ENCODE peak calls at places on chromosome 1, in seven cellular contexts. One of them, this sample, is unnamed.

GRCh38 chr1:201756411-201756810 is 72.5 kb upstream of the IPO9 start:
- DNase-seq in H54: no peak
- DNase-seq in stomach: no peak
- DNase-seq in NB4: no peak
- DNase-seq in erythroblast: no peak
- DNase-seq in K562: no peak
- DNase-seq in testis: no peak
- DNase-seq in this sample: no peak

GRCh38 chr1:223421025-223421424 is 27.8 kb downstream of the CCDC185 start:
- DNase-seq in erythroblast: no peak
- DNase-seq in stomach: peak; percentile 69
- DNase-seq in NB4: no peak
- DNase-seq in K562: no peak
- DNase-seq in testis: peak; percentile 26
- DNase-seq in H54: no peak
- DNase-seq in this sample: peak; percentile 36

GRCh38 chr1:101098907-101099306 is 73.3 kb upstream of the DPH5 start:
- DNase-seq in erythroblast: no peak
- DNase-seq in NB4: no peak
- DNase-seq in H54: no peak
- DNase-seq in testis: no peak
- DNase-seq in stomach: no peak
- DNase-seq in K562: no peak
- DNase-seq in this sample: no peak

GRCh38 chr1:24438423-24438901 is 22.9 kb downstream of the NIPAL3 start:
- DNase-seq in stomach: no peak
- DNase-seq in testis: peak; percentile 40
- DNase-seq in NB4: no peak
- DNase-seq in erythroblast: no peak
- DNase-seq in H54: no peak
- DNase-seq in K562: peak; percentile 45
- DNase-seq in this sample: peak; percentile 62

GRCh38 chr1:224292419-224292818 is 37.6 kb downstream of the NVL start:
- DNase-seq in testis: no peak
- DNase-seq in stomach: no peak
- DNase-seq in H54: peak; percentile 8
- DNase-seq in erythroblast: no peak
- DNase-seq in NB4: no peak
- DNase-seq in K562: no peak
- DNase-seq in this sample: no peak

GRCh38 chr1:245261786-245262185 is 107.0 kb downstream of the KIF26B start:
- DNase-seq in testis: no peak
- DNase-seq in H54: no peak
- DNase-seq in erythroblast: no peak
- DNase-seq in stomach: no peak
- DNase-seq in NB4: no peak
- DNase-seq in K562: no peak
- DNase-seq in this sample: no peak

GRCh38 chr1:63777286-63777685 is 3.5 kb downstream of the ROR1 start:
- DNase-seq in NB4: no peak
- DNase-seq in K562: no peak
- DNase-seq in testis: no peak
- DNase-seq in erythroblast: no peak
- DNase-seq in H54: no peak
- DNase-seq in stomach: no peak
- DNase-seq in this sample: no peak

GRCh38 chr1:16984717-16985116 is 4.3 kb upstream of the MFAP2 start:
- DNase-seq in testis: peak; percentile 74
- DNase-seq in H54: peak; percentile 84
- DNase-seq in stomach: no peak
- DNase-seq in erythroblast: no peak
- DNase-seq in K562: no peak
- DNase-seq in NB4: no peak
- DNase-seq in this sample: no peak

GRCh38 chr1:196677781-196678509 is 26.1 kb downstream of the CFH start:
- DNase-seq in stomach: no peak
- DNase-seq in NB4: no peak
- DNase-seq in K562: no peak
- DNase-seq in erythroblast: no peak
- DNase-seq in testis: no peak
- DNase-seq in H54: no peak
- DNase-seq in this sample: no peak

GRCh38 chr1:156356875-156357534 is 12.0 kb upstream of the RHBG start:
- DNase-seq in erythroblast: peak; percentile 20
- DNase-seq in H54: peak; percentile 50
- DNase-seq in testis: peak; percentile 74
- DNase-seq in K562: peak; percentile 89
- DNase-seq in stomach: peak; percentile 79
- DNase-seq in NB4: peak; percentile 65
- DNase-seq in this sample: peak; percentile 65

GRCh38 chr1:94234615-94235014 is 2.8 kb downstream of the ARHGAP29 start:
- DNase-seq in NB4: no peak
- DNase-seq in stomach: no peak
- DNase-seq in H54: no peak
- DNase-seq in testis: no peak
- DNase-seq in K562: no peak
- DNase-seq in erythroblast: no peak
- DNase-seq in this sample: no peak
- TF ChIP-seq POLR2A in NB4: no peak
- TF ChIP-seq POLR2A in stomach: no peak
- TF ChIP-seq POLR2A in H54: no peak
- TF ChIP-seq POLR2A in testis: no peak
- TF ChIP-seq POLR2A in K562: no peak
- TF ChIP-seq POLR2A in erythroblast: no peak
- TF ChIP-seq POLR2A in this sample: no peak

DNA sequence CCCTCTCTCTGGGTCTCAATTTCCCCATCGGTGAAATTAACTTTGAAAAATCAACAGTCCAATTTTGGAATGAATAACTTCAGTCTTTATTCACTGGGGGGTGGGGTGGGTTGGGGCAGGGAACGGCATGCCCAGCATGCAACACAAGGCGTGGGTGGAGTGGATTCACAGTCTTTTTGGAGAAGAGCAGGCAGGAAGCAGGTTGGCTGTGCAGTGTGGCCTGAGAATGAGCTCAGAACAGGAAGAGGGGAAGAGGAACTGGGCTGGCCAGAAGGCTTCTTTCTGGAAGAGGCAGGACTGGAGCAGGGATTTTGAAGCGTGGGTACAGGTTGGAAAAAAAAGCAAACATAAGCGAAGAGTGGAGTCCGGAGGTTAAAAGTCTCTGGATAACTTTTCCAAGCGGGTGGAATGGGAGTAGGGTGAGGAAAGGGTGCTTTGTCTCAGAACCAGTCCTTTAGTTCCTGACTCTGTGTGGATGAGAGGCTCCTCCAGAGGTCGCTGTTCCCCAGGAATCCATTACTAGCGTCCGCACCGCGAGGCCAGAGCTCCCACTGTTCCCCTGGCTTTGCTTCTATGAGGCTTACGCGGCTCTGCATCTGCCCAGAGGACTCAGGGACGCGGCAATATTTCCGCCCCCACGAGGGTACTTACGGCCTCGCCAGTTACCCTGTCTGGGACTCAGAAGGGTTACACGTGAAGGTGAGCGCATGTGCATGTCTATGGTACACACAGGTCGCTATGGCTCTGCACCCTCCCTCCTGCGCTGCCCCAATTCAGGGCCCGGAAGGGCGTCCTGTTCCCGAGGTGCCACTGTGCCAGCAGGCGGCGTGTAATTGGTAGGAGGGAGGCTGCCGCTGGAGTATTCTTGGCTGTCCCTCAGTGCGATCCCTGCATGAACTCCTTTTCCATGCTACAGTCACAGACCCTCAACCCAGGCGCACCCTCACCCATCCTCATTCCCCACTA is 5.5 kb upstream of the FOXD2 start:
- DNase-seq in NB4: peak; percentile 80
- DNase-seq in K562: peak; percentile 71
- DNase-seq in H54: peak; percentile 34
- DNase-seq in erythroblast: peak; percentile 63
- DNase-seq in stomach: peak; percentile 86
- DNase-seq in testis: peak; percentile 92
- DNase-seq in this sample: peak; percentile 74
- TF ChIP-seq POLR2A in NB4: no peak
- TF ChIP-seq POLR2A in K562: no peak
- TF ChIP-seq POLR2A in H54: no peak
- TF ChIP-seq POLR2A in erythroblast: no peak
- TF ChIP-seq POLR2A in stomach: no peak
- TF ChIP-seq POLR2A in testis: no peak
- TF ChIP-seq POLR2A in this sample: no peak

GRCh38 chr1:193313354-193314140 is 127.1 kb upstream of the B3GALT2 start:
- DNase-seq in K562: no peak
- DNase-seq in testis: no peak
- DNase-seq in NB4: no peak
- DNase-seq in erythroblast: no peak
- DNase-seq in stomach: no peak
- DNase-seq in H54: no peak
- DNase-seq in this sample: no peak
- TF ChIP-seq POLR2A in K562: no peak
- TF ChIP-seq POLR2A in testis: no peak
- TF ChIP-seq POLR2A in NB4: no peak
- TF ChIP-seq POLR2A in erythroblast: no peak
- TF ChIP-seq POLR2A in stomach: no peak
- TF ChIP-seq POLR2A in H54: no peak
- TF ChIP-seq POLR2A in this sample: no peak

DNA sequence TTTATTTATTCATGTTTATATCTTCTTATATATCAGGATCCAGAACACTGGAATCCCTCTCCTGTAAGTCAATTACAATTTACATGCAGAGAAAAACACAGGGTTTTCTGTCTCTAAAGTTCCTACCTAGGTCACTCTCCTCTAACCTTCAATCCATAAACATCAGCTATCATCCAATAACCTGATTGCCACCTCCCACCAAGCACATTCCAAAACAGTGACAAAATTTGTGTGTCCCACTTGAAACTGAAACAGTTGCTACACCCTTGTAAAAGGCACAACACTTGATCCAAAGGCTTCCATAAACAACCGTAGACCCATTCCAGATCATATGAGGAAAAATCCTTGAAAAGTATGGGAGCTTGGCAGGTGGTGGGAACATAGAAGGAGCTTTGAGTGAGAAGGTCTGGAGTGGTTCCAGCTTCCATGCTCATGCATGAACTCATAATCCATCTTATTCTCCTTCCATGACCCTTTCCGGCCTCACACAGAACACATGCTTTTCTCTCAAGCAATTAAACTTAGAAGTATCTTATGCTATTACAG is 82.1 kb upstream of the ATP1A1 start:
- DNase-seq in testis: no peak
- DNase-seq in H54: no peak
- DNase-seq in K562: no peak
- DNase-seq in stomach: no peak
- DNase-seq in NB4: no peak
- DNase-seq in erythroblast: no peak
- DNase-seq in this sample: no peak
- TF ChIP-seq POLR2A in testis: no peak
- TF ChIP-seq POLR2A in H54: no peak
- TF ChIP-seq POLR2A in K562: no peak
- TF ChIP-seq POLR2A in stomach: no peak
- TF ChIP-seq POLR2A in NB4: no peak
- TF ChIP-seq POLR2A in erythroblast: no peak
- TF ChIP-seq POLR2A in this sample: no peak

GRCh38 chr1:218588555-218589172 is 243.5 kb downstream of the TGFB2 start:
- DNase-seq in NB4: peak; percentile 9
- DNase-seq in K562: no peak
- DNase-seq in testis: no peak
- DNase-seq in stomach: no peak
- DNase-seq in H54: no peak
- DNase-seq in erythroblast: no peak
- DNase-seq in this sample: no peak

GRCh38 chr1:218587890-218588289 is 242.8 kb downstream of the TGFB2 start:
- DNase-seq in erythroblast: no peak
- DNase-seq in NB4: no peak
- DNase-seq in testis: no peak
- DNase-seq in H54: no peak
- DNase-seq in stomach: no peak
- DNase-seq in K562: no peak
- DNase-seq in this sample: no peak

GRCh38 chr1:218584418-218585155 is 239.5 kb downstream of the TGFB2 start:
- DNase-seq in NB4: no peak
- DNase-seq in stomach: no peak
- DNase-seq in testis: no peak
- DNase-seq in erythroblast: no peak
- DNase-seq in K562: no peak
- DNase-seq in H54: peak; percentile 27
- DNase-seq in this sample: no peak

GRCh38 chr1:218582646-218583045 is 237.5 kb downstream of the TGFB2 start:
- DNase-seq in NB4: no peak
- DNase-seq in testis: no peak
- DNase-seq in erythroblast: no peak
- DNase-seq in stomach: no peak
- DNase-seq in H54: no peak
- DNase-seq in K562: no peak
- DNase-seq in this sample: no peak

DNA sequence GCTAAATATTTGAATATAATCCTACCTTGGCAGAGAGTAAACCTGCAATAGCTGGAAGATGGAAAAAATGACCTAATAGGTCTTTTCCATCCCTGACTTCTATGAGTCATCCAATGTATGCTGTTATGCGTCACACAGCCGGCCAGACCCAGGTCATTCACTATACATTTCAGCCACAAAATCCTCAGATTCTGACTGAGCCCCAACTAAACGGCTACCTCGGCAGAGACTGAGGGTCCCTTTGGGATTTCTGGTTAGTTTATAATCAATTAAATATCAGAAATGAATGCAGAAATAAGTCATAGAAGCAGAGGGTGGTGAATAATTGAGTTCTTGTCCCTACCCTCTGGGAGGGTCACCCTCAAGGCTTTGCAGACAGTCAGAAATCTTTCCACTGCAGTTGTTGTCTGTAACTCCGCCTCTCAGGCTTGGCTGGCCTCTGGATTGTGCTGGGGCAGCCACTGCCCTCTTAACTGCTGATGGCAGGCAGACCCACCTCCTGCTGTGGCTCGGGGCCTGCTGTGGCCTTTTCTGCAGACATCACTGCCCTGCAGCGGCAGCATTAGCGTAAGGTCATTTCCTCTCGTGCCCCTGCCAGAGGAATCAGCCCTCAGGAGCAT is 240.5 kb downstream of the TGFB2 start:
- DNase-seq in K562: no peak
- DNase-seq in testis: no peak
- DNase-seq in erythroblast: no peak
- DNase-seq in NB4: no peak
- DNase-seq in H54: peak; percentile 72
- DNase-seq in stomach: no peak
- DNase-seq in this sample: no peak
- TF ChIP-seq POLR2A in K562: no peak
- TF ChIP-seq POLR2A in testis: no peak
- TF ChIP-seq POLR2A in erythroblast: no peak
- TF ChIP-seq POLR2A in NB4: no peak
- TF ChIP-seq POLR2A in H54: peak; percentile 49
- TF ChIP-seq POLR2A in stomach: no peak
- TF ChIP-seq POLR2A in this sample: no peak